ENCODE peak calls at places on chromosomes 3 and 15, in four cellular contexts. J, P, N and R are unnamed samples.

GRCh38 chr3:53145109-53146077 is 15.2 kb upstream of the RFT1 start:
- DNase-seq in J (no peak), P (no peak), N (no peak), R (no peak)

GRCh38 chr3:96977671-96978070 is 163.3 kb downstream of the EPHA6 start:
- DNase-seq in J (no peak), P (no peak), N (no peak), R (no peak)

GRCh38 chr15:93025625-93025982 is 63.4 kb downstream of the RGMA start:
- DNase-seq in J (no peak), P (no peak), N (no peak), R (no peak)

GRCh38 chr15:75197062-75197630 is 4.5 kb upstream of the C15orf39 start:
- DNase-seq in J (no peak), P (no peak), N (no peak), R (no peak)

GRCh38 chr15:95457520-95457919 is 873.0 kb upstream of the NR2F2 start:
- DNase-seq in J (no peak), P (no peak), N (peak), R (no peak)

GRCh38 chr3:27138562-27138961 is 230.6 kb downstream of the NEK10 start:
- DNase-seq in J (no peak), P (no peak), N (no peak), R (no peak)

GRCh38 chr3:10977864-10978510 is 14.6 kb upstream of the SLC6A1 start:
- DNase-seq in J (no peak), P (no peak), N (no peak), R (no peak)

GRCh38 chr15:89863918-89864317 is 29.9 kb downstream of the AP3S2 start:
- DNase-seq in J (no peak), P (no peak), N (no peak), R (no peak)

GRCh38 chr3:159499031-159499793 is 489.4 kb upstream of the IL12A start:
- DNase-seq in J (no peak), P (no peak), N (no peak), R (no peak)

GRCh38 chr3:115227461-115227860 is 80.4 kb upstream of the ZBTB20 start:
- DNase-seq in J (no peak), P (no peak), N (no peak), R (no peak)

GRCh38 chr15:98616397-98616796 is 31.9 kb upstream of the IGF1R start:
- DNase-seq in J (no peak), P (no peak), N (no peak), R (no peak)

GRCh38 chr3:122101646-122102045 is 46.5 kb downstream of the CD86 start:
- DNase-seq in J (no peak), P (peak), N (no peak), R (no peak)

GRCh38 chr15:72472907-72473669 is 1.0 kb upstream of the ARIH1 start:
- DNase-seq in J (no peak), P (no peak), N (no peak), R (no peak)
- TF ChIP-seq CTCF in J (peak), P (peak), N (no peak), R (no peak)

GRCh38 chr15:40952301-40952900 is 870 bp upstream of the CHAC1 start:
- DNase-seq in J (no peak), P (no peak), N (no peak), R (no peak)

GRCh38 chr15:40951764-40952163 is 1.5 kb upstream of the CHAC1 start:
- DNase-seq in J (no peak), P (no peak), N (no peak), R (no peak)

GRCh38 chr15:40953713-40954074 is 423 bp downstream of the CHAC1 start:
- DNase-seq in J (no peak), P (no peak), N (no peak), R (no peak)

GRCh38 chr15:40955141-40955903 is 2.1 kb downstream of the CHAC1 start:
- DNase-seq in J (no peak), P (no peak), N (no peak), R (no peak)

DNA sequence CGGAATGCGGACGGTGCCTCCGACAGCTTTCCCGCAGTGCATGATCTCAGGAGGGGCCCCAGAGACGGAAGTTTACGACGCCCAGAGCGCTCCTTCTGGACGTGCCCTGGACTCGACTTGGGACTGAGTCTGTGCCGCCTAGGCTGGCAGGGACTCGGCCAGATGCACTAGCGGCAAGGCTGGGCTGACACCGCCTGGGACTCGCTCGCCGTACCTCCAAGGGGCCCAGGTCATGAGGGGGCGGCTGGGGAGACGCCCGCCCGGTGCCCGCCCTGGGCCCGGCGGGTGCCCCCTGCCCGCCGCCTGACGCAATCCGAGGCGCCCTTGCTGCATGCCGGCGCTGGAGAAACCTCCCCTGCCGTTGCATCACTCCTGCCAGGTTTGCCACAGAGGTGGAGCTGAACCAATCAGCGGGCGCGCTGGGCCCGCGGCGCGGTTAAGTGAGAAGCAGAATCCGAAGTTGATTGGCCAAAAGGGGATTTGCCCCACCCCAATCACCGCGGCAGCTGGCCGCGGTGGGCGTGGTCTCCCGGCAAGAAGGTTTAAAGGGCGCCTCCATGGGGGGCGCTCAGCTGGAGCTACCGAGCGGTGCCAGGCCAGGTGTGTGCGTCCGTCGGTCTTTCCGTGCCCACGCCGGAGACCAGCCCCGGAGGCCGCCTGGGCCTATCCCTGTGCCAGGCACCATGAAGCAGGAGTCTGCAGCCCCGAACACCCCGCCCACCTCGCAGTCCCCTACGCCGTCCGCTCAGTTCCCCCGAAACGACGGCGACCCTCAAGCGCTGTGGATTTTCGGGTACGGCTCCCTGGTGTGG is at the start of gene CHAC1:
- DNase-seq in J (peak), P (peak), N (peak), R (peak)
- TF ChIP-seq CTCF in J (peak), P (peak), N (no peak), R (no peak)

GRCh38 chr15:69578252-69578651 is 125.6 kb downstream of the RPLP1 start:
- DNase-seq in J (no peak), P (no peak), N (no peak), R (no peak)

GRCh38 chr15:69576948-69577351 is 124.3 kb downstream of the RPLP1 start:
- DNase-seq in J (no peak), P (no peak), N (no peak), R (no peak)

GRCh38 chr15:69577397-69577796 is 124.8 kb downstream of the RPLP1 start:
- DNase-seq in J (no peak), P (no peak), N (no peak), R (no peak)

GRCh38 chr15:69579950-69580618 is 127.5 kb downstream of the RPLP1 start:
- DNase-seq in J (no peak), P (no peak), N (no peak), R (no peak)

DNA sequence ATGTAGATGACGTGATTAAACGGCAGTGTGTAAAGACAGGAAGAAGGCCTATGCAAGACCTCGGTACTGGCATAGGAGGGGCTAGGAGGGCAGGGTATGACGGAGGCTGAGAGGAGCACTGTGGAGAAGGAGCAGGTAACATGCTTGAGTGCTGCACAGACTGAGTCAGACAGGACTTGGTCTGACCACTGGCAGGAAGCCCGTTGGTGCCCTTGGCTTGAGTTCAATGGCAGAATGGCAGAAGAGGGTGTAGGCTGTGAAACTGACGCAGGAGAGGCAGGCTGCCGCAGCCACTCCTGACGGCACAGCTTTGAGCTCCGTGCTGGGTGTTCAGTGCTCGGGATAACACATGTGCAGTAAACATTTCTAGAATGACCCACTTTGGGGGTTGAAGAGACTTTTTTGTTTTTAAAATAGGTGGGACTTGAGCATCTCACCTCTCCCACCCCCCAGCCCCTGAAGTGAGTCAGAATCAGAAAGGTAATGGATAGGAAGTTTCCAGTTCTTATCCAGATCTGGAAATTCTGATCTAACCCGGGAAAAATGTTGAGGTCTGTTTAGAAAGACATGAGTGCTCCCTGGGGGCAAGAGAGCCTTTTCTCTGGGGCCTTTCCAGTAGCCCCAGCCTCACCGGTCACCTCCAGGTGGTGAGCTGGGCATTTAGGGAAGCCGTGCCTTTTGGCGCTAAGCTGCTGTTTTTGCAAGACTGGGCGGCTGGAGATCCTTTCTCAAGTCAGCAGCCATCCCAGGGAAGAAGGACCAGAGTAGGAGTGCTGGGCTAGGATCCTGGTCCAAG is 126.4 kb downstream of the RPLP1 start:
- DNase-seq in J (no peak), P (no peak), N (no peak), R (no peak)
- TF ChIP-seq CTCF in J (no peak), P (no peak), N (no peak), R (no peak)

GRCh38 chr15:29089731-29090616 is 179.6 kb downstream of the NSMCE3 start:
- DNase-seq in J (no peak), P (no peak), N (no peak), R (no peak)
- TF ChIP-seq CTCF in J (no peak), P (no peak), N (no peak), R (no peak)

DNA sequence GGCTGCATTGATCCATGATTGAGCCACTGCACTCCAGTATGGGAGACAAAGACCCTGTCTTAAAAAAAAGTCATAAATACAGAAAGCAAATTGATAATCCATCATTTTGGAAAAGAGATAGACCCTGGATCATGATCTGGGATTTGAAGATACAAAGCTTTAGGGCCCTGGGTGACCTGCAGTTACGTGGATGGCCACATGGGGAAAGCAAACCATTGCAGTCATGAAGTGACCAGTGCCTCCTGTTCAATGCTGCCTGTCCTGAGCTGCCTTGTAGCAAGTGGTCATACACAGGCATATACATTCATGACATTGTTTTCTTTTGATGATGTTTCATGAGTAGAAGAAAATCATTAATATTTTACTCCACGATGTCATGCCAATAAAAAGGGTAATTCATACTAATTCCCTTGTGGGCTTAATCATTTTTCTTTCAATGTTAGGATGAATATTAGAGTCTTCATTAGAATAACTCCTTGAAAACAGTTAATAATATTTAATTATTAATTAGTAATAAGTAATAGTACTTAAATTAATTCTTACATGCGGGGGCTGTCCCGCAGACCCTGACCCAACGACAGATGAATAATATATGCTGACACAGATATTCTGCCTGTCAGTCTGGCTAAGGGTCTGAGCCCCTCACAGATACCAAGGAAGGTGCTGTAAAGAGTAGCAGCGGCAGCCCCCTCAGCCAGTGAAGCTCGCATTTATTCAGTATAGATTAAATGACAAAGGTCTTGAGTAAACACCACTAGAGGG is 109.0 kb upstream of the UNC13C start:
- DNase-seq in J (no peak), P (no peak), N (no peak), R (no peak)
- TF ChIP-seq CTCF in J (no peak), P (peak), N (no peak), R (no peak)